ENCODE peak calls at places on chromosomes 4 and X, in ten cellular contexts. K, H, W, Y, J, U, Q, P, X and O are unnamed samples.

GRCh38 chr4:114807759-114808404 is 209.3 kb downstream of the UGT8 start:
- DNase-seq in K (peak), Y (peak), Q (no peak), J (peak), W (peak), P (no peak), X (peak), H (no peak), U (peak), O (no peak)

GRCh38 chr4:108861339-108861738 is 98.5 kb upstream of the ETNPPL start:
- DNase-seq in U (peak), J (peak), Q (no peak), P (no peak), W (no peak), H (no peak), K (no peak), X (no peak), Y (no peak), O (no peak)

GRCh38 chr4:56342746-56343145 is 44.5 kb downstream of the AASDH start:
- DNase-seq in W (no peak), U (no peak), Y (no peak), K (no peak), Q (no peak), H (no peak), P (no peak), J (peak), X (no peak), O (no peak)

GRCh38 chr4:25500626-25501318 is 123.7 kb downstream of the ANAPC4 start:
- DNase-seq in U (no peak), Y (no peak), K (no peak), Q (peak), X (no peak), P (no peak), H (no peak), J (no peak), W (no peak), O (no peak)

GRCh38 chrX:4239650-4240540 is 526.4 kb upstream of the PRKX start:
- DNase-seq in U (no peak), X (no peak), K (peak), W (no peak), H (no peak), P (no peak), J (no peak), Q (no peak), Y (no peak), O (no peak)

GRCh38 chr4:6772223-6772928 is 10.2 kb upstream of the KIAA0232 start:
- DNase-seq in W (no peak), P (no peak), X (peak), U (peak), H (no peak), J (peak), Y (no peak), Q (no peak), K (no peak), O (no peak)

GRCh38 chrX:152479525-152479924 is 28.4 kb upstream of the GABRA3 start:
- DNase-seq in J (no peak), P (no peak), Y (no peak), H (no peak), U (no peak), K (no peak), Q (no peak), X (no peak), W (no peak), O (no peak)

GRCh38 chr4:73585345-73585744 is 34.9 kb downstream of the RASSF6 start:
- DNase-seq in P (no peak), H (no peak), W (no peak), J (no peak), K (no peak), Q (no peak), U (no peak), Y (no peak), X (no peak), O (no peak)

GRCh38 chr4:40916880-40917279 is 167.1 kb downstream of the NSUN7 start:
- DNase-seq in Q (no peak), W (no peak), U (peak), X (peak), Y (peak), J (peak), K (no peak), P (peak), H (peak), O (no peak)

GRCh38 chrX:43493751-43494150 is 162.3 kb upstream of the MAOA start:
- DNase-seq in P (no peak), H (no peak), Q (no peak), K (no peak), Y (no peak), J (no peak), U (no peak), W (no peak), X (no peak), O (no peak)

GRCh38 chrX:141760761-141761160 is 62.2 kb upstream of the SPANXD start:
- DNase-seq in K (no peak), J (peak), Q (no peak), H (no peak), P (no peak), X (no peak), U (no peak), W (no peak), Y (no peak), O (no peak)

GRCh38 chrX:22059800-22060199 is 27.7 kb downstream of the PHEX start:
- DNase-seq in J (no peak), Q (no peak), W (no peak), K (no peak), Y (no peak), P (no peak), H (no peak), U (no peak), X (no peak), O (no peak)

GRCh38 chrX:106802388-106803275 is at the start of gene TBC1D8B:
- DNase-seq in U (peak), P (peak), K (no peak), Y (peak), J (peak), H (peak), Q (peak), X (peak), W (no peak), O (peak)

GRCh38 chr4:100742045-100742444 is 224.2 kb upstream of the EMCN start:
- DNase-seq in K (no peak), U (peak), H (no peak), W (no peak), P (no peak), Q (no peak), X (peak), J (peak), Y (no peak), O (no peak)

GRCh38 chrX:125150231-125150630 is 169.4 kb upstream of the TEX13C start:
- DNase-seq in J (peak), K (no peak), W (no peak), Y (no peak), Q (no peak), P (no peak), U (peak), X (no peak), H (no peak), O (no peak)

GRCh38 chr4:106583567-106583966 is 215.0 kb upstream of the GIMD1 start:
- DNase-seq in K (no peak), J (peak), P (no peak), Y (no peak), X (peak), H (no peak), W (no peak), U (peak), Q (no peak), O (no peak)

GRCh38 chr4:75142377-75142776 is 209.5 kb downstream of the PARM1 start:
- DNase-seq in J (peak), Q (no peak), X (no peak), W (no peak), K (no peak), U (peak), Y (no peak), H (no peak), P (no peak), O (no peak)

GRCh38 chr4:157992038-157992706 is 180.7 kb downstream of the GASK1B start:
- DNase-seq in P (peak), U (peak), J (peak), K (peak), H (peak), Y (no peak), Q (peak), X (peak), W (peak), O (no peak)

GRCh38 chr4:87506974-87507701 is 22.0 kb downstream of the SPARCL1 start:
- DNase-seq in U (peak), J (peak), Y (no peak), H (no peak), W (no peak), P (no peak), K (no peak), X (no peak), Q (no peak), O (no peak)

GRCh38 chrX:154371771-154372300 is 2.6 kb downstream of the FLNA start:
- DNase-seq in W (no peak), J (peak), P (no peak), U (no peak), X (no peak), K (no peak), H (no peak), Q (no peak), Y (no peak), O (no peak)

GRCh38 chr4:176309772-176310171 is 10.0 kb upstream of the SPCS3 start:
- DNase-seq in X (no peak), Q (no peak), K (no peak), H (no peak), J (peak), U (peak), Y (no peak), P (no peak), W (no peak), O (no peak)

GRCh38 chr4:84238247-84239090 is 260.6 kb downstream of the NKX6-1 start:
- DNase-seq in K (no peak), Q (no peak), J (no peak), W (no peak), H (no peak), Y (no peak), X (no peak), P (no peak), U (peak), O (no peak)

GRCh38 chr4:1989533-1990347 is 19.0 kb downstream of the NELFA start:
- DNase-seq in K (no peak), Y (no peak), P (no peak), H (no peak), Q (no peak), U (no peak), W (no peak), J (no peak), X (no peak), O (no peak)

GRCh38 chrX:150205011-150205410 is 158.1 kb upstream of the MAMLD1 start:
- DNase-seq in Q (no peak), H (no peak), X (no peak), J (no peak), U (no peak), W (no peak), P (no peak), Y (peak), K (no peak), O (no peak)

GRCh38 chr4:140876597-140877364 is 120.6 kb upstream of the TBC1D9 start:
- DNase-seq in Y (no peak), H (no peak), U (peak), J (no peak), P (no peak), W (no peak), Q (no peak), K (no peak), X (no peak), O (no peak)